ENCODE peak calls at places on chromosomes 6 and 20, in five cellular contexts. H is T-helper 17 cell; E is stimulated activated CD8-positive, alpha-beta memory T cell treated with anti-CD3 and anti-CD28 coated beads, Interleukin-4, amount 100 ng/mL, for 48 hours; G is GM23248; P is NCI-H748 treated with DMSO at 0.1 percent for 48 hours. I is an unnamed sample.

GRCh38 chr6:31970604-31971271 is 1.2 kb downstream of the DXO start:
- DNase-seq in H (no peak), E (no peak), G (peak; percentile 16), P (no peak), I (no peak)

GRCh38 chr6:133964052-133964451 is 11.0 kb downstream of the TBPL1 start:
- DNase-seq in H (no peak), E (no peak), G (peak; percentile 43), P (no peak), I (peak; percentile 49)

GRCh38 chr6:66179363-66179762 is 472.3 kb upstream of the EYS start:
- DNase-seq in H (no peak), E (no peak), G (peak; percentile 16), P (no peak), I (no peak)

GRCh38 chr6:34143884-34144580 is 1.9 kb downstream of the GRM4 start:
- DNase-seq in H (peak; percentile 18), E (peak; percentile 69), G (peak; percentile 29), P (peak; percentile 78), I (no peak)

GRCh38 chr20:32571566-32571965 is 13.6 kb downstream of the NOL4L start:
- DNase-seq in H (no peak), E (no peak), G (no peak), P (no peak), I (no peak)

GRCh38 chr6:49468042-49468441 is 4.9 kb downstream of the CENPQ start:
- DNase-seq in H (no peak), E (no peak), G (no peak), P (no peak), I (no peak)

GRCh38 chr20:46011631-46012482 is 3.1 kb downstream of the MMP9 start:
- DNase-seq in H (no peak), E (peak; percentile 83), G (peak; percentile 65), P (no peak), I (no peak)

GRCh38 chr6:143596857-143597256 is 80.9 kb upstream of the PHACTR2 start:
- DNase-seq in H (no peak), E (no peak), G (peak; percentile 74), P (no peak), I (no peak)

GRCh38 chr6:34486106-34486740 is 20.3 kb downstream of the PACSIN1 start:
- DNase-seq in H (no peak), E (no peak), G (no peak), P (no peak), I (no peak)

GRCh38 chr20:50856475-50857041 is 61.7 kb downstream of the BCAS4 start:
- DNase-seq in H (no peak), E (no peak), G (no peak), P (no peak), I (no peak)

GRCh38 chr20:47141941-47142781 is 214.3 kb downstream of the ZMYND8 start:
- DNase-seq in H (no peak), E (no peak), G (no peak), P (no peak), I (no peak)

GRCh38 chr20:63046841-63047240 is 40.1 kb upstream of the BHLHE23 start:
- DNase-seq in H (no peak), E (no peak), G (no peak), P (no peak), I (no peak)

GRCh38 chr6:6856538-6857523 is 250.9 kb upstream of the RREB1 start:
- DNase-seq in H (no peak), E (peak; percentile 65), G (peak; percentile 63), P (no peak), I (peak; percentile 18)

GRCh38 chr20:34979366-34980153 is 23.9 kb downstream of the MYH7B start:
- DNase-seq in H (no peak), E (peak; percentile 56), G (no peak), P (no peak), I (no peak)

GRCh38 chr6:118697554-118697953 is 46.2 kb upstream of the CEP85L start:
- DNase-seq in H (no peak), E (no peak), G (no peak), P (no peak), I (no peak)

GRCh38 chr20:53524589-53525311 is 68.9 kb downstream of the ZNF217 start:
- DNase-seq in H (no peak), E (no peak), G (no peak), P (no peak), I (no peak)

GRCh38 chr6:18226451-18226850 is 37.9 kb downstream of the DEK start:
- DNase-seq in H (no peak), E (no peak), G (peak; percentile 76), P (no peak), I (no peak)

GRCh38 chr6:140203611-140204553 is 829.4 kb upstream of the CITED2 start:
- DNase-seq in H (no peak), E (no peak), G (peak; percentile 45), P (peak; percentile 38), I (peak; percentile 51)

GRCh38 chr6:40900791-40901190 is 138.2 kb downstream of the UNC5CL start:
- DNase-seq in H (no peak), E (no peak), G (no peak), P (no peak), I (no peak)

GRCh38 chr20:10954137-10954840 is 280.5 kb upstream of the JAG1 start:
- DNase-seq in H (no peak), E (no peak), G (no peak), P (no peak), I (no peak)

GRCh38 chr6:47650553-47651432 is 47.6 kb upstream of the ADGRF4 start:
- DNase-seq in H (no peak), E (no peak), G (no peak), P (no peak), I (no peak)

GRCh38 chr6:157289764-157290163 is 33.6 kb downstream of the TMEM242 start:
- DNase-seq in H (no peak), E (no peak), G (no peak), P (no peak), I (no peak)

I was measured in dermis microvascular lymphatic vessel endothelial cell.